ENCODE peak calls at places on chromosome 15, in ten cellular contexts. One of them, this sample, is unnamed.

GRCh38 chr15:75673426-75674247 is 25.9 kb downstream of the SNX33 start:
- DNase-seq in heart right ventricle: peak
- DNase-seq in left ventricle myocardium inferior: peak
- DNase-seq in OCI-LY7: no peak
- DNase-seq in astrocyte of the cerebellum: no peak
- DNase-seq in AG09309: no peak
- DNase-seq in IMR-90: peak
- DNase-seq in PC-9: peak
- DNase-seq in cardiac fibroblast: peak
- DNase-seq in foreskin fibroblast: peak
- DNase-seq in this sample: peak

GRCh38 chr15:79875213-79875612 is 21.6 kb downstream of the MTHFS start:
- DNase-seq in heart right ventricle: no peak
- DNase-seq in left ventricle myocardium inferior: no peak
- DNase-seq in OCI-LY7: no peak
- DNase-seq in astrocyte of the cerebellum: no peak
- DNase-seq in AG09309: no peak
- DNase-seq in IMR-90: no peak
- DNase-seq in PC-9: no peak
- DNase-seq in cardiac fibroblast: no peak
- DNase-seq in foreskin fibroblast: no peak
- DNase-seq in this sample: no peak

GRCh38 chr15:68052431-68052830 is 1.7 kb upstream of the PIAS1 start:
- DNase-seq in heart right ventricle: no peak
- DNase-seq in left ventricle myocardium inferior: no peak
- DNase-seq in OCI-LY7: no peak
- DNase-seq in astrocyte of the cerebellum: no peak
- DNase-seq in AG09309: no peak
- DNase-seq in IMR-90: peak
- DNase-seq in PC-9: no peak
- DNase-seq in cardiac fibroblast: no peak
- DNase-seq in foreskin fibroblast: no peak
- DNase-seq in this sample: no peak

GRCh38 chr15:35624881-35625280 is 78.9 kb upstream of the DPH6 start:
- DNase-seq in heart right ventricle: no peak
- DNase-seq in left ventricle myocardium inferior: no peak
- DNase-seq in OCI-LY7: no peak
- DNase-seq in astrocyte of the cerebellum: peak
- DNase-seq in AG09309: peak
- DNase-seq in IMR-90: peak
- DNase-seq in PC-9: no peak
- DNase-seq in cardiac fibroblast: peak
- DNase-seq in foreskin fibroblast: peak
- DNase-seq in this sample: peak

GRCh38 chr15:31400222-31400927 is 73.7 kb downstream of the KLF13 start:
- DNase-seq in heart right ventricle: no peak
- DNase-seq in left ventricle myocardium inferior: peak
- DNase-seq in OCI-LY7: no peak
- DNase-seq in astrocyte of the cerebellum: no peak
- DNase-seq in AG09309: no peak
- DNase-seq in IMR-90: no peak
- DNase-seq in PC-9: no peak
- DNase-seq in cardiac fibroblast: no peak
- DNase-seq in foreskin fibroblast: no peak
- DNase-seq in this sample: no peak

GRCh38 chr15:23877502-23878412 is 190.7 kb upstream of the NDN start:
- DNase-seq in heart right ventricle: peak
- DNase-seq in left ventricle myocardium inferior: peak
- DNase-seq in OCI-LY7: no peak
- DNase-seq in astrocyte of the cerebellum: no peak
- DNase-seq in AG09309: no peak
- DNase-seq in IMR-90: no peak
- DNase-seq in PC-9: peak
- DNase-seq in cardiac fibroblast: no peak
- DNase-seq in foreskin fibroblast: no peak
- DNase-seq in this sample: no peak

GRCh38 chr15:58457466-58457965 is 25.7 kb downstream of the LIPC start:
- DNase-seq in heart right ventricle: no peak
- DNase-seq in left ventricle myocardium inferior: no peak
- DNase-seq in OCI-LY7: no peak
- DNase-seq in astrocyte of the cerebellum: no peak
- DNase-seq in AG09309: peak
- DNase-seq in IMR-90: peak
- DNase-seq in PC-9: peak
- DNase-seq in cardiac fibroblast: peak
- DNase-seq in foreskin fibroblast: peak
- DNase-seq in this sample: peak

GRCh38 chr15:95247068-95247984 is 1016.0 kb downstream of the MCTP2 start:
- DNase-seq in heart right ventricle: no peak
- DNase-seq in left ventricle myocardium inferior: no peak
- DNase-seq in OCI-LY7: no peak
- DNase-seq in astrocyte of the cerebellum: peak
- DNase-seq in AG09309: peak
- DNase-seq in IMR-90: peak
- DNase-seq in PC-9: peak
- DNase-seq in cardiac fibroblast: peak
- DNase-seq in foreskin fibroblast: peak
- DNase-seq in this sample: peak

GRCh38 chr15:47718474-47719440 is 1.5 kb downstream of the SEMA6D start:
- DNase-seq in heart right ventricle: peak
- DNase-seq in left ventricle myocardium inferior: no peak
- DNase-seq in OCI-LY7: no peak
- DNase-seq in astrocyte of the cerebellum: no peak
- DNase-seq in AG09309: no peak
- DNase-seq in IMR-90: peak
- DNase-seq in PC-9: no peak
- DNase-seq in cardiac fibroblast: peak
- DNase-seq in foreskin fibroblast: no peak
- DNase-seq in this sample: no peak

GRCh38 chr15:47715856-47716445 is 1.4 kb upstream of the SEMA6D start:
- DNase-seq in heart right ventricle: peak
- DNase-seq in left ventricle myocardium inferior: no peak
- DNase-seq in OCI-LY7: no peak
- DNase-seq in astrocyte of the cerebellum: peak
- DNase-seq in AG09309: no peak
- DNase-seq in IMR-90: peak
- DNase-seq in PC-9: no peak
- DNase-seq in cardiac fibroblast: peak
- DNase-seq in foreskin fibroblast: peak
- DNase-seq in this sample: no peak

GRCh38 chr15:47719730-47720129 is 2.4 kb downstream of the SEMA6D start:
- DNase-seq in heart right ventricle: no peak
- DNase-seq in left ventricle myocardium inferior: no peak
- DNase-seq in OCI-LY7: no peak
- DNase-seq in astrocyte of the cerebellum: no peak
- DNase-seq in AG09309: no peak
- DNase-seq in IMR-90: no peak
- DNase-seq in PC-9: no peak
- DNase-seq in cardiac fibroblast: no peak
- DNase-seq in foreskin fibroblast: no peak
- DNase-seq in this sample: no peak

GRCh38 chr15:47715402-47715801 is 1.9 kb upstream of the SEMA6D start:
- DNase-seq in heart right ventricle: no peak
- DNase-seq in left ventricle myocardium inferior: no peak
- DNase-seq in OCI-LY7: no peak
- DNase-seq in astrocyte of the cerebellum: no peak
- DNase-seq in AG09309: no peak
- DNase-seq in IMR-90: no peak
- DNase-seq in PC-9: no peak
- DNase-seq in cardiac fibroblast: no peak
- DNase-seq in foreskin fibroblast: no peak
- DNase-seq in this sample: no peak

DNA sequence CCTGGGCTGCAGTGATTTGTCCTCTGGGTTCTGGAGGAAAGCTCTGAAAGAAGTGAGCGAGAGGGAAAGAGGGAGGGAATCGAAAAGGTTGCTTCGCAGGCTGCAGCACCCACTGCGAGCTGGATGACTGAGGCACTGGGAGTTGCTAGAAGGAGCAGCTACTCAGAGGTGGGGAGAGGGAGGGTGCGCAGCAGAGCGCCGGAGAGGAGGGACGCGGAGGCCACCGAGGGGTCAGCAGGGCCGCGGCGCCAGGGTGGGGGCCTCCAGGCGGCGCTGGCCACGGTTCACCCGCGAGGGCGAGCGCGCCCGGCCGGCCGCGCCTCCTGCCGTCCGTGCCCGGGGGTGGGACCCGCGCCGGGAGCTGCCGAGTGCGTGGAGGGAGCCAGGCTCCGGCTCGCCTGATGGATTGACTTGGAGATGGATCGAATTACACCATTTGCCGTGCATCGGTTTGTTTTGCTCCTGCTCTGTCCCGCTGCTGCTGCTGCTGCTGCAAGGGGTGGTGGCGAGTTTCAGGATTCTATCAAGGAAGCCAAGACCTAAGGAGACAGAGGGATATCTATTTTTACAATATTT is at the start of gene SEMA6D:
- DNase-seq in heart right ventricle: peak
- DNase-seq in left ventricle myocardium inferior: peak
- DNase-seq in OCI-LY7: no peak
- DNase-seq in astrocyte of the cerebellum: peak
- DNase-seq in AG09309: peak
- DNase-seq in IMR-90: peak
- DNase-seq in PC-9: no peak
- DNase-seq in cardiac fibroblast: peak
- DNase-seq in foreskin fibroblast: peak
- DNase-seq in this sample: peak
- TF ChIP-seq CTCF in heart right ventricle: peak
- TF ChIP-seq CTCF in left ventricle myocardium inferior: peak
- TF ChIP-seq CTCF in OCI-LY7: no peak
- TF ChIP-seq CTCF in astrocyte of the cerebellum: peak
- TF ChIP-seq CTCF in AG09309: peak
- TF ChIP-seq CTCF in IMR-90: peak
- TF ChIP-seq CTCF in PC-9: no peak
- TF ChIP-seq CTCF in cardiac fibroblast: no peak
- TF ChIP-seq CTCF in foreskin fibroblast: peak
- TF ChIP-seq CTCF in this sample: peak

GRCh38 chr15:96344706-96345559 is 14.4 kb downstream of the NR2F2 start:
- DNase-seq in heart right ventricle: no peak
- DNase-seq in left ventricle myocardium inferior: no peak
- DNase-seq in OCI-LY7: no peak
- DNase-seq in astrocyte of the cerebellum: no peak
- DNase-seq in AG09309: no peak
- DNase-seq in IMR-90: no peak
- DNase-seq in PC-9: no peak
- DNase-seq in cardiac fibroblast: no peak
- DNase-seq in foreskin fibroblast: no peak
- DNase-seq in this sample: no peak

GRCh38 chr15:96348112-96349027 is 17.9 kb downstream of the NR2F2 start:
- DNase-seq in heart right ventricle: no peak
- DNase-seq in left ventricle myocardium inferior: no peak
- DNase-seq in OCI-LY7: no peak
- DNase-seq in astrocyte of the cerebellum: no peak
- DNase-seq in AG09309: no peak
- DNase-seq in IMR-90: no peak
- DNase-seq in PC-9: no peak
- DNase-seq in cardiac fibroblast: no peak
- DNase-seq in foreskin fibroblast: no peak
- DNase-seq in this sample: no peak

GRCh38 chr15:96347181-96348111 is 16.9 kb downstream of the NR2F2 start:
- DNase-seq in heart right ventricle: no peak
- DNase-seq in left ventricle myocardium inferior: peak
- DNase-seq in OCI-LY7: no peak
- DNase-seq in astrocyte of the cerebellum: no peak
- DNase-seq in AG09309: no peak
- DNase-seq in IMR-90: no peak
- DNase-seq in PC-9: no peak
- DNase-seq in cardiac fibroblast: peak
- DNase-seq in foreskin fibroblast: no peak
- DNase-seq in this sample: no peak

GRCh38 chr15:96345560-96346389 is 15.3 kb downstream of the NR2F2 start:
- DNase-seq in heart right ventricle: peak
- DNase-seq in left ventricle myocardium inferior: peak
- DNase-seq in OCI-LY7: no peak
- DNase-seq in astrocyte of the cerebellum: no peak
- DNase-seq in AG09309: no peak
- DNase-seq in IMR-90: peak
- DNase-seq in PC-9: no peak
- DNase-seq in cardiac fibroblast: peak
- DNase-seq in foreskin fibroblast: peak
- DNase-seq in this sample: no peak

DNA sequence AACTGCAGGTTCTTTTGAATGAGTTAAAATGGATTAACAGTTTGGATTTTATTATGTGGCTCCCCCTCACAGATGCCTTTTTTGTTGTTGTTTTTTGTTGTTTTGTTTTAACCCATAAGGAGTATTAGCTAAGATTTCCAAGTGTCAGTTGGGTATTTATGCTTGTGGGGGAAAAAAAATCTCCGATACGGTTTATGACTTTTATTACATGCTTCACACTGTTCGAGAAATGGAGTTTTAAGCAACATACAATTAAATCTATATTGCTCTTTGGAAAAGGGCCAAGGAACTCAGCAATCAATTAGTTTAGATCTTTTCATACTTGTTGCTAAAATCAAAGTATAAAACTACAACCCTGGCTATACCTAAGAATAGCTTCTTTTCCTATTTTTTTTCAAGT is 15.9 kb downstream of the NR2F2 start:
- DNase-seq in heart right ventricle: no peak
- DNase-seq in left ventricle myocardium inferior: no peak
- DNase-seq in OCI-LY7: no peak
- DNase-seq in astrocyte of the cerebellum: no peak
- DNase-seq in AG09309: no peak
- DNase-seq in IMR-90: no peak
- DNase-seq in PC-9: no peak
- DNase-seq in cardiac fibroblast: no peak
- DNase-seq in foreskin fibroblast: no peak
- DNase-seq in this sample: no peak
- H3K4me3 ChIP-seq in heart right ventricle: peak
- H3K4me3 ChIP-seq in left ventricle myocardium inferior: peak
- H3K4me3 ChIP-seq in OCI-LY7: no peak
- H3K4me3 ChIP-seq in astrocyte of the cerebellum: peak
- H3K4me3 ChIP-seq in AG09309: no peak
- H3K4me3 ChIP-seq in IMR-90: no peak
- H3K4me3 ChIP-seq in PC-9: no peak
- H3K4me3 ChIP-seq in cardiac fibroblast: peak
- H3K4me3 ChIP-seq in foreskin fibroblast: peak
- H3K4me3 ChIP-seq in this sample: no peak

GRCh38 chr15:66789029-66790025 is 87.3 kb downstream of the SMAD6 start:
- DNase-seq in heart right ventricle: no peak
- DNase-seq in left ventricle myocardium inferior: peak
- DNase-seq in OCI-LY7: peak
- DNase-seq in astrocyte of the cerebellum: no peak
- DNase-seq in AG09309: no peak
- DNase-seq in IMR-90: peak
- DNase-seq in PC-9: no peak
- DNase-seq in cardiac fibroblast: peak
- DNase-seq in foreskin fibroblast: peak
- DNase-seq in this sample: no peak
- TF ChIP-seq CTCF in heart right ventricle: peak
- TF ChIP-seq CTCF in left ventricle myocardium inferior: peak
- TF ChIP-seq CTCF in OCI-LY7: peak
- TF ChIP-seq CTCF in astrocyte of the cerebellum: peak
- TF ChIP-seq CTCF in AG09309: peak
- TF ChIP-seq CTCF in IMR-90: peak
- TF ChIP-seq CTCF in PC-9: peak
- TF ChIP-seq CTCF in cardiac fibroblast: peak
- TF ChIP-seq CTCF in foreskin fibroblast: peak
- TF ChIP-seq CTCF in this sample: peak

DNA sequence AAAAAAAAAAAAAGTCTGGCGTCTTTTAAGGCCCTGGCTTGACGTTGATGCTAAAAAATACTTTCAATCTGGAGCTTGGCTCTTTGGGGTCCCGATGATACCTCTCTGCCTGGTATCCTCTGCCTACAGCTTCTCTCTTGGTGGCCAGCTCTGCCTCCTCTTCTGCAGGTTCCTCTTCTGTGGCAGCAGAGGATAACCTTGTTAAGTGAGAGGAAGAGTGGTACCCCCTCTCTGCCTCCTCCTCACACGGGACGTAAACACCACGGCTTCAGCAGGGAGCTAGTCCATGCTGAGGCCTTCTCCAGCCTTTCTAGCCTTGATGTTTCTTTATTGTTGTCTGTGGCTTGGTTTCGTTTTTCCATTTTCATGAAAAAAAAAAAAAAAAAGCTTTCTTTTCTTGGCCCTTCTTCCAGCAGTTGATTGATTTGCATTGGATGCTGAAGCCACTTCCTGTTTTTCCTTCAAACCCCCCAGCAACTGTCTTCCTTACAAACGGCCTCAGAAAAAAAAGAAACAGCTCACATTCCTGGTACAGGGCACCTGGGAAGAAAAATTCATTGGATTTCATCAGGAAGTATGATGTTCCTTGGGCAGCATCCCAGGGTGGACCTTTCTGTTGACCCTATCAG is 59.7 kb downstream of the RORA start:
- DNase-seq in heart right ventricle: no peak
- DNase-seq in left ventricle myocardium inferior: no peak
- DNase-seq in OCI-LY7: peak
- DNase-seq in astrocyte of the cerebellum: no peak
- DNase-seq in AG09309: no peak
- DNase-seq in IMR-90: no peak
- DNase-seq in PC-9: no peak
- DNase-seq in cardiac fibroblast: no peak
- DNase-seq in foreskin fibroblast: no peak
- DNase-seq in this sample: no peak
- H3K4me3 ChIP-seq in heart right ventricle: no peak
- H3K4me3 ChIP-seq in left ventricle myocardium inferior: no peak
- H3K4me3 ChIP-seq in OCI-LY7: peak
- H3K4me3 ChIP-seq in astrocyte of the cerebellum: no peak
- H3K4me3 ChIP-seq in AG09309: no peak
- H3K4me3 ChIP-seq in IMR-90: no peak
- H3K4me3 ChIP-seq in PC-9: no peak
- H3K4me3 ChIP-seq in cardiac fibroblast: no peak
- H3K4me3 ChIP-seq in foreskin fibroblast: no peak
- H3K4me3 ChIP-seq in this sample: no peak